ENCODE peak calls at places on chromosomes 2 and 18, in ten cellular contexts. One of them, this sample, is unnamed. For H3K36me3, the result is how much of the 10 kb centered on the place peaks cover.

GRCh38 chr2:219574509-219575311 is 2.6 kb downstream of the INHA start:
- DNase-seq in H1: no peak
- DNase-seq in brain microvascular endothelial cell: no peak
- DNase-seq in cardiac muscle cell: no peak
- DNase-seq in left lung: no peak
- DNase-seq in fibroblast of lung: no peak
- DNase-seq in heart right ventricle: no peak
- DNase-seq in aorta: no peak
- DNase-seq in CD8-positive, alpha-beta T cell: no peak
- DNase-seq in CD4-positive, CD25-positive, alpha-beta regulatory T cell: no peak
- DNase-seq in this sample: no peak

GRCh38 chr2:37604716-37605115 is 66.7 kb downstream of the CDC42EP3 start:
- DNase-seq in cardiac muscle cell: no peak
- DNase-seq in fibroblast of lung: no peak
- DNase-seq in H1: no peak
- DNase-seq in CD8-positive, alpha-beta T cell: no peak
- DNase-seq in aorta: no peak
- DNase-seq in left lung: no peak
- DNase-seq in CD4-positive, CD25-positive, alpha-beta regulatory T cell: no peak
- DNase-seq in brain microvascular endothelial cell: no peak
- DNase-seq in heart right ventricle: no peak
- DNase-seq in this sample: no peak

GRCh38 chr18:14086459-14087231 is 45.6 kb downstream of the ZNF519 start:
- DNase-seq in aorta: no peak
- DNase-seq in CD4-positive, CD25-positive, alpha-beta regulatory T cell: peak
- DNase-seq in H1: peak
- DNase-seq in CD8-positive, alpha-beta T cell: no peak
- DNase-seq in heart right ventricle: no peak
- DNase-seq in brain microvascular endothelial cell: peak
- DNase-seq in fibroblast of lung: peak
- DNase-seq in cardiac muscle cell: peak
- DNase-seq in left lung: no peak
- DNase-seq in this sample: no peak

GRCh38 chr2:64448069-64448468 is 5.9 kb upstream of the LGALSL start:
- DNase-seq in CD4-positive, CD25-positive, alpha-beta regulatory T cell: no peak
- DNase-seq in cardiac muscle cell: no peak
- DNase-seq in left lung: no peak
- DNase-seq in fibroblast of lung: no peak
- DNase-seq in brain microvascular endothelial cell: no peak
- DNase-seq in aorta: no peak
- DNase-seq in heart right ventricle: no peak
- DNase-seq in CD8-positive, alpha-beta T cell: no peak
- DNase-seq in H1: no peak
- DNase-seq in this sample: no peak

GRCh38 chr18:55998071-55998522 is 410.1 kb upstream of the TCF4 start:
- DNase-seq in H1: peak
- DNase-seq in CD8-positive, alpha-beta T cell: no peak
- DNase-seq in brain microvascular endothelial cell: peak
- DNase-seq in fibroblast of lung: peak
- DNase-seq in cardiac muscle cell: peak
- DNase-seq in left lung: no peak
- DNase-seq in CD4-positive, CD25-positive, alpha-beta regulatory T cell: no peak
- DNase-seq in heart right ventricle: peak
- DNase-seq in aorta: no peak
- DNase-seq in this sample: no peak

GRCh38 chr2:8573234-8573941 is 108.5 kb upstream of the ID2 start:
- DNase-seq in heart right ventricle: no peak
- DNase-seq in CD4-positive, CD25-positive, alpha-beta regulatory T cell: no peak
- DNase-seq in cardiac muscle cell: no peak
- DNase-seq in CD8-positive, alpha-beta T cell: no peak
- DNase-seq in aorta: no peak
- DNase-seq in brain microvascular endothelial cell: no peak
- DNase-seq in fibroblast of lung: no peak
- DNase-seq in H1: peak
- DNase-seq in left lung: no peak
- DNase-seq in this sample: no peak

GRCh38 chr2:234308814-234309195 is 188.1 kb downstream of the ARL4C start:
- DNase-seq in CD8-positive, alpha-beta T cell: peak
- DNase-seq in fibroblast of lung: peak
- DNase-seq in brain microvascular endothelial cell: peak
- DNase-seq in H1: no peak
- DNase-seq in CD4-positive, CD25-positive, alpha-beta regulatory T cell: peak
- DNase-seq in aorta: peak
- DNase-seq in heart right ventricle: peak
- DNase-seq in left lung: no peak
- DNase-seq in cardiac muscle cell: no peak
- DNase-seq in this sample: no peak

GRCh38 chr2:10412380-10412779 is 35.7 kb downstream of the ODC1 start:
- DNase-seq in fibroblast of lung: no peak
- DNase-seq in cardiac muscle cell: peak
- DNase-seq in H1: peak
- DNase-seq in CD8-positive, alpha-beta T cell: no peak
- DNase-seq in CD4-positive, CD25-positive, alpha-beta regulatory T cell: peak
- DNase-seq in left lung: no peak
- DNase-seq in heart right ventricle: no peak
- DNase-seq in aorta: no peak
- DNase-seq in brain microvascular endothelial cell: peak
- DNase-seq in this sample: no peak

GRCh38 chr2:75632091-75632704 is 14.4 kb upstream of the MRPL19 start:
- DNase-seq in H1: no peak
- DNase-seq in fibroblast of lung: peak
- DNase-seq in brain microvascular endothelial cell: no peak
- DNase-seq in aorta: no peak
- DNase-seq in cardiac muscle cell: no peak
- DNase-seq in CD8-positive, alpha-beta T cell: no peak
- DNase-seq in heart right ventricle: no peak
- DNase-seq in CD4-positive, CD25-positive, alpha-beta regulatory T cell: no peak
- DNase-seq in left lung: no peak
- DNase-seq in this sample: no peak

GRCh38 chr2:16617282-16618266 is 48.1 kb downstream of the CYRIA start:
- DNase-seq in CD8-positive, alpha-beta T cell: no peak
- DNase-seq in cardiac muscle cell: peak
- DNase-seq in heart right ventricle: no peak
- DNase-seq in aorta: no peak
- DNase-seq in fibroblast of lung: peak
- DNase-seq in CD4-positive, CD25-positive, alpha-beta regulatory T cell: no peak
- DNase-seq in brain microvascular endothelial cell: peak
- DNase-seq in H1: peak
- DNase-seq in left lung: no peak
- DNase-seq in this sample: peak

GRCh38 chr2:15896859-15897258 is 43.5 kb upstream of the MYCN start:
- DNase-seq in heart right ventricle: no peak
- DNase-seq in CD4-positive, CD25-positive, alpha-beta regulatory T cell: no peak
- DNase-seq in left lung: no peak
- DNase-seq in H1: no peak
- DNase-seq in CD8-positive, alpha-beta T cell: no peak
- DNase-seq in brain microvascular endothelial cell: no peak
- DNase-seq in fibroblast of lung: no peak
- DNase-seq in cardiac muscle cell: no peak
- DNase-seq in aorta: no peak
- DNase-seq in this sample: no peak

GRCh38 chr2:160387558-160388262 is 105.9 kb downstream of the RBMS1 start:
- DNase-seq in cardiac muscle cell: peak
- DNase-seq in fibroblast of lung: peak
- DNase-seq in left lung: peak
- DNase-seq in H1: no peak
- DNase-seq in heart right ventricle: peak
- DNase-seq in CD8-positive, alpha-beta T cell: no peak
- DNase-seq in brain microvascular endothelial cell: peak
- DNase-seq in aorta: peak
- DNase-seq in CD4-positive, CD25-positive, alpha-beta regulatory T cell: peak
- DNase-seq in this sample: no peak

GRCh38 chr2:82675186-82675585 is 1783.9 kb downstream of the SUCLG1 start:
- DNase-seq in heart right ventricle: no peak
- DNase-seq in CD8-positive, alpha-beta T cell: no peak
- DNase-seq in cardiac muscle cell: no peak
- DNase-seq in CD4-positive, CD25-positive, alpha-beta regulatory T cell: no peak
- DNase-seq in aorta: no peak
- DNase-seq in brain microvascular endothelial cell: peak
- DNase-seq in left lung: no peak
- DNase-seq in H1: no peak
- DNase-seq in fibroblast of lung: peak
- DNase-seq in this sample: no peak

GRCh38 chr2:234708091-234708683 is 211.3 kb upstream of the ARL4C start:
- DNase-seq in cardiac muscle cell: no peak
- DNase-seq in brain microvascular endothelial cell: no peak
- DNase-seq in CD4-positive, CD25-positive, alpha-beta regulatory T cell: no peak
- DNase-seq in H1: no peak
- DNase-seq in aorta: no peak
- DNase-seq in fibroblast of lung: no peak
- DNase-seq in CD8-positive, alpha-beta T cell: no peak
- DNase-seq in left lung: no peak
- DNase-seq in heart right ventricle: no peak
- DNase-seq in this sample: no peak

GRCh38 chr2:147867050-147867449 is 22.2 kb downstream of the ACVR2A start:
- DNase-seq in CD4-positive, CD25-positive, alpha-beta regulatory T cell: no peak
- DNase-seq in H1: no peak
- DNase-seq in fibroblast of lung: peak
- DNase-seq in aorta: no peak
- DNase-seq in CD8-positive, alpha-beta T cell: no peak
- DNase-seq in cardiac muscle cell: no peak
- DNase-seq in left lung: no peak
- DNase-seq in brain microvascular endothelial cell: no peak
- DNase-seq in heart right ventricle: no peak
- DNase-seq in this sample: no peak

GRCh38 chr2:46977266-46977665 is 61.7 kb upstream of the MCFD2 start:
- DNase-seq in heart right ventricle: no peak
- DNase-seq in fibroblast of lung: no peak
- DNase-seq in CD4-positive, CD25-positive, alpha-beta regulatory T cell: no peak
- DNase-seq in cardiac muscle cell: no peak
- DNase-seq in H1: no peak
- DNase-seq in aorta: no peak
- DNase-seq in left lung: no peak
- DNase-seq in brain microvascular endothelial cell: no peak
- DNase-seq in CD8-positive, alpha-beta T cell: no peak
- DNase-seq in this sample: no peak
- H3K36me3 ChIP-seq in heart right ventricle: half or more
- H3K36me3 ChIP-seq in fibroblast of lung: under half
- H3K36me3 ChIP-seq in CD4-positive, CD25-positive, alpha-beta regulatory T cell: half or more
- H3K36me3 ChIP-seq in cardiac muscle cell: under half
- H3K36me3 ChIP-seq in H1: under half
- H3K36me3 ChIP-seq in aorta: under half
- H3K36me3 ChIP-seq in left lung: half or more
- H3K36me3 ChIP-seq in brain microvascular endothelial cell: under half
- H3K36me3 ChIP-seq in CD8-positive, alpha-beta T cell: under half
- H3K36me3 ChIP-seq in this sample: half or more

DNA sequence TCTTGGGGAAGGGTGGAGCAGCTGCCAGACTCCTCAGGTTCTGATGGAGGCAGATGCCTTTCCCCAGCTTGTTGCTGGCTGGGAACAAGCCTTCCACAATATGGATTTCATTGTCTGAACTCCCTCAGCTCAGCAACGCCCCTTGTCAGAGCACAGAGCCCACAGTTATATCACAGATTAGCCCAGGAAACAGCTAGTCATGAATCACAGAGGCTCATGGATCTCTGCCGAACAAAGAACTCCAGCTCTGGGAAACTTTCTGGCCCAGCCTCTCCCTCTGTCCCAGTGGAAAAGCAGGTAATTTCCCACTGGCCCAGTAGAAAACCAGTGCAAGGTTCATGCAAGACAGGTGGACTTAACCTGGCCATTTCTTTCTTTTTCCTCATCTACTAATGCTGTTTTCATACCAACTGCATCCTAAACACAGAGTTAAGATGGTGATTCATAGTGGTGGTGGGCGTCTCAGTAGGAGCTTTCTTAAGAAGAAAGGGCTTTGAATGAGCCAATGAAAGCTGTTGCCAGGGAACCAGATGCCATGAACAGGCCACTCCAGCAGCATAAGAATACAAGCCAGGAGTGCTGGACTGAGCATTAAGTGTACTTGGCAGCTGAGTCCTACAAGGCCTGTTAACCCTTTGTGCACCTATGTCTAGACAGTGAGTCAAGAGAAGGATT is 8.7 kb upstream of the KIAA2012 start:
- DNase-seq in brain microvascular endothelial cell: peak
- DNase-seq in heart right ventricle: peak
- DNase-seq in H1: no peak
- DNase-seq in left lung: peak
- DNase-seq in CD8-positive, alpha-beta T cell: no peak
- DNase-seq in fibroblast of lung: peak
- DNase-seq in cardiac muscle cell: peak
- DNase-seq in CD4-positive, CD25-positive, alpha-beta regulatory T cell: no peak
- DNase-seq in aorta: peak
- DNase-seq in this sample: no peak
- H3K4me3 ChIP-seq in brain microvascular endothelial cell: no peak
- H3K4me3 ChIP-seq in heart right ventricle: no peak
- H3K4me3 ChIP-seq in H1: no peak
- H3K4me3 ChIP-seq in left lung: no peak
- H3K4me3 ChIP-seq in CD8-positive, alpha-beta T cell: no peak
- H3K4me3 ChIP-seq in fibroblast of lung: no peak
- H3K4me3 ChIP-seq in cardiac muscle cell: no peak
- H3K4me3 ChIP-seq in CD4-positive, CD25-positive, alpha-beta regulatory T cell: no peak
- H3K4me3 ChIP-seq in aorta: no peak
- H3K4me3 ChIP-seq in this sample: no peak

DNA sequence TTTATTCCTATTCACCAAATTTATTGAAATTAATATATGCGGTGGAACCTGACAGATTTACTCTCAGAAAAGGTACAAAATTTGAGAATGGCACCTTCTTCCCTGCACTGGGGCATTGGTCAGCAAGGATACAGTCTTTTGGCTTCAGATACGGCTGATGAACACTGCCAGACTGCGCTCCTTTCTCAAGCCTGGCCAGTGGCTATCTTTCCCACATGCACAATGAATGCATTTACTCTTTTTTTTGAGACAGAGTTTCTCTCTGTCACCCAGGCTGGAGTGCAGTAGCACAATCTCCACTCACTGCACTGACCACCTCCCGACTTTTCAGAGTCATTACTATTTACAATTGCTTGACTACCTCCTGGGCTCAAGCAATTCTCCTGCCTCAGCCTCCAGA is 61.6 kb downstream of the MOB4 start:
- DNase-seq in CD4-positive, CD25-positive, alpha-beta regulatory T cell: no peak
- DNase-seq in brain microvascular endothelial cell: no peak
- DNase-seq in left lung: no peak
- DNase-seq in H1: no peak
- DNase-seq in aorta: no peak
- DNase-seq in cardiac muscle cell: no peak
- DNase-seq in CD8-positive, alpha-beta T cell: no peak
- DNase-seq in heart right ventricle: no peak
- DNase-seq in fibroblast of lung: no peak
- DNase-seq in this sample: no peak
- H3K27ac ChIP-seq in CD4-positive, CD25-positive, alpha-beta regulatory T cell: no peak
- H3K27ac ChIP-seq in brain microvascular endothelial cell: no peak
- H3K27ac ChIP-seq in left lung: no peak
- H3K27ac ChIP-seq in H1: no peak
- H3K27ac ChIP-seq in aorta: no peak
- H3K27ac ChIP-seq in cardiac muscle cell: no peak
- H3K27ac ChIP-seq in CD8-positive, alpha-beta T cell: no peak
- H3K27ac ChIP-seq in heart right ventricle: no peak
- H3K27ac ChIP-seq in fibroblast of lung: no peak
- H3K27ac ChIP-seq in this sample: no peak

DNA sequence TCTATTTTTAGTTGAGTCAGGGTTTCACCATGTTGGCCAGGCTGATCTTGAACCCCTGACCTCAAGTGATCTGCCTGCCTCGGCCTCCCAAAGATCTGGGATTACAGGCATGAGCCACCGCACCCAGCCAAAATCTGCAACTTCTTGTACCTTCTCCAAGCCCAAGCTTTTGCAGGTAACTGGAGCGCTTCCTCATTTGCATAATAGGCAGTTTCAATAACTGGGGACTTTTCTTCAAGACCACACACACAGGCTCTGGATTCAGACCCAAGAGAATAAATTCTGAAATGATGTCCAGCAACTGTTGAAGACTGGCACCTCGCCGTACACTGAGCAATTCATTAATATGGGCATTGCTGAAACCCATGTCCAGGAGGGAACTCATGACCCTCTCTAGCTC is 2.8 kb downstream of the MTERF4 start:
- DNase-seq in H1: no peak
- DNase-seq in brain microvascular endothelial cell: no peak
- DNase-seq in aorta: no peak
- DNase-seq in left lung: no peak
- DNase-seq in CD8-positive, alpha-beta T cell: no peak
- DNase-seq in heart right ventricle: no peak
- DNase-seq in CD4-positive, CD25-positive, alpha-beta regulatory T cell: no peak
- DNase-seq in cardiac muscle cell: no peak
- DNase-seq in fibroblast of lung: no peak
- DNase-seq in this sample: no peak
- H3K36me3 ChIP-seq in H1: under half
- H3K36me3 ChIP-seq in brain microvascular endothelial cell: under half
- H3K36me3 ChIP-seq in aorta: under half
- H3K36me3 ChIP-seq in left lung: half or more
- H3K36me3 ChIP-seq in CD8-positive, alpha-beta T cell: under half
- H3K36me3 ChIP-seq in heart right ventricle: half or more
- H3K36me3 ChIP-seq in CD4-positive, CD25-positive, alpha-beta regulatory T cell: under half
- H3K36me3 ChIP-seq in cardiac muscle cell: under half
- H3K36me3 ChIP-seq in fibroblast of lung: under half
- H3K36me3 ChIP-seq in this sample: half or more